ENCODE peak calls at places on chromosomes 2 and 18, in four cellular contexts. B is nephron progenitor cell, S is iris pigment epithelial cell, D is cerebellar cortex. J is an unnamed sample.

GRCh38 chr2:41187683-41188082 is 735.8 kb upstream of the SLC8A1 start:
- DNase-seq in S (no peak), B (no peak), D (no peak), J (no peak)

GRCh38 chr2:98148968-98149697 is 62.2 kb downstream of the VWA3B start:
- DNase-seq in S (peak; percentile 95), D (peak; percentile 25), B (no peak), J (no peak)

GRCh38 chr2:58019209-58019608 is 27.4 kb upstream of the VRK2 start:
- DNase-seq in S (peak; percentile 21), D (no peak), B (no peak), J (no peak)

GRCh38 chr2:5915926-5916325 is 223.7 kb downstream of the SOX11 start:
- DNase-seq in B (peak; percentile 39), S (no peak), D (no peak), J (no peak)

GRCh38 chr18:9082763-9083510 is 19.6 kb upstream of the NDUFV2 start:
- DNase-seq in S (no peak), D (no peak), B (no peak), J (no peak)

GRCh38 chr2:46870051-46870839 is 45.4 kb downstream of the MCFD2 start:
- DNase-seq in B (no peak), D (no peak), S (peak; percentile 30), J (peak; percentile 82)

GRCh38 chr2:113173563-113174368 is at the start of gene PSD4:
- DNase-seq in S (no peak), B (no peak), D (no peak), J (no peak)

GRCh38 chr18:63253428-63254372 is 65.9 kb downstream of the BCL2 start:
- DNase-seq in D (no peak), S (peak; percentile 73), B (no peak), J (no peak)

GRCh38 chr2:118266086-118266485 is 177.8 kb downstream of the INSIG2 start:
- DNase-seq in S (peak; percentile 11), B (no peak), D (no peak), J (no peak)

GRCh38 chr18:60413944-60414547 is 41.5 kb upstream of the MC4R start:
- DNase-seq in B (peak; percentile 5), D (no peak), S (peak; percentile 15), J (no peak)

GRCh38 chr2:50746526-50746925 is 285.4 kb downstream of the NRXN1 start:
- DNase-seq in B (peak; percentile 37), S (peak; percentile 32), D (no peak), J (no peak)

GRCh38 chr2:102179788-102180686 is 6.8 kb upstream of the IL1RL2 start:
- DNase-seq in B (no peak), S (no peak), D (no peak), J (no peak)

GRCh38 chr2:128754246-128754724 is 435.6 kb upstream of the HS6ST1 start:
- DNase-seq in D (no peak), B (no peak), S (peak; percentile 67), J (no peak)

GRCh38 chr18:13147146-13147545 is 71.4 kb upstream of the LDLRAD4 start:
- DNase-seq in B (no peak), D (no peak), S (no peak), J (no peak)

GRCh38 chr2:39724828-39725144 is 54.3 kb downstream of the THUMPD2 start:
- DNase-seq in S (no peak), B (no peak), D (peak; percentile 52), J (no peak)

GRCh38 chr2:234495801-234496441 is 960 bp downstream of the ARL4C start:
- DNase-seq in B (peak; percentile 39), S (peak; percentile 36), D (peak; percentile 33), J (no peak)

J was measured in retinal pigment epithelial cell.